ENCODE peak calls at places on chromosome 22, in six cellular contexts. Y is GM04504; G is GM03348; T is NCI-H345; J is neuronal stem cell; P is activated T-helper 9 cell treated with anti-CD3 and anti-CD28 coated beads, Interleukin-2, amount 50 U/mL, for 16 hours. B is an unnamed sample.
A peak's percentile ranks its signal among the peaks of the same experiment; 100 is the strongest.

GRCh38 chr22:36379593-36380361 is 8.0 kb downstream of the MYH9 start:
- DNase-seq in P (no peak), J (no peak), G (no peak), T (no peak), Y (no peak), B (no peak)

GRCh38 chr22:43925433-43926348 is 2.1 kb downstream of the PNPLA3 start:
- DNase-seq in Y (no peak), G (no peak), J (peak; percentile 80), T (peak; percentile 21), P (no peak), B (no peak)

GRCh38 chr22:48249721-48250268 is 1487.3 kb downstream of the TBC1D22A start:
- DNase-seq in P (no peak), Y (no peak), G (no peak), T (no peak), J (no peak), B (no peak)

GRCh38 chr22:47793304-47794101 is 1031.1 kb downstream of the TBC1D22A start:
- DNase-seq in J (no peak), P (no peak), Y (no peak), T (no peak), G (no peak), B (no peak)

GRCh38 chr22:35629406-35630234 is 12.5 kb upstream of the MB start:
- DNase-seq in Y (peak; percentile 98), P (peak; percentile 40), J (no peak), T (no peak), G (peak; percentile 96), B (peak; percentile 93)

GRCh38 chr22:41682033-41682807 is 6.4 kb downstream of the SNU13 start:
- DNase-seq in J (peak; percentile 66), T (no peak), P (peak; percentile 78), G (peak; percentile 91), Y (peak; percentile 77), B (peak; percentile 43)

GRCh38 chr22:17918840-17919239 is 105.5 kb downstream of the MICAL3 start:
- DNase-seq in Y (no peak), J (no peak), P (no peak), G (peak; percentile 71), T (no peak), B (peak; percentile 23)

GRCh38 chr22:37345863-37346514 is 63.7 kb downstream of the CYTH4 start:
- DNase-seq in G (peak; percentile 93), J (no peak), Y (peak; percentile 89), P (no peak), T (no peak), B (peak; percentile 95)

GRCh38 chr22:46573781-46574437 is 36.5 kb upstream of the CELSR1 start:
- DNase-seq in G (no peak), T (no peak), P (no peak), J (no peak), Y (no peak), B (no peak)

GRCh38 chr22:42065408-42066132 is 5.0 kb downstream of the NAGA start:
- DNase-seq in P (no peak), J (no peak), G (no peak), Y (no peak), T (no peak), B (no peak)

B was measured in AG09309.